ENCODE peak calls at places on chromosomes 16 and 17, in seven cellular contexts. N is A549; I is activated CD8-positive, alpha-beta memory T cell treated with anti-CD3 and anti-CD28 coated beads for 48 hours; B is GM19239; D is memory B cell; A is HFFc6; T is activated T-helper 9 cell treated with anti-CD3 and anti-CD28 coated beads, Interleukin-2, amount 50 U/mL, for 16 hours. S is an unnamed sample.

GRCh38 chr17:58047751-58048150 is 35.5 kb upstream of the DYNLL2 start:
- DNase-seq in N (no peak), I (no peak), B (no peak), D (no peak), A (no peak), T (no peak), S (no peak)

GRCh38 chr16:81409016-81409556 is 35.5 kb upstream of the CMIP start:
- DNase-seq in N (no peak), I (no peak), B (no peak), D (no peak), A (no peak), T (no peak), S (no peak)

GRCh38 chr17:3976675-3977171 is 12.5 kb upstream of the ATP2A3 start:
- DNase-seq in N (no peak), I (no peak), B (no peak), D (no peak), A (no peak), T (no peak), S (no peak)

GRCh38 chr16:73154063-73154870 is 106.3 kb upstream of the ZFHX3 start:
- DNase-seq in N (no peak), I (no peak), B (no peak), D (no peak), A (no peak), T (no peak), S (no peak)

GRCh38 chr17:2777242-2777867 is 18.9 kb upstream of the RAP1GAP2 start:
- DNase-seq in N (no peak), I (no peak), B (no peak), D (no peak), A (no peak), T (no peak), S (no peak)

GRCh38 chr17:50331085-50331791 is 14.7 kb upstream of the XYLT2 start:
- DNase-seq in N (no peak), I (no peak), B (no peak), D (no peak), A (peak), T (no peak), S (no peak)

GRCh38 chr17:3558603-3559269 is 1.1 kb upstream of the TRPV3 start:
- DNase-seq in N (no peak), I (peak), B (peak), D (peak), A (peak), T (peak), S (no peak)

GRCh38 chr16:28572659-28573510 is 19.2 kb downstream of the SGF29 start:
- DNase-seq in N (no peak), I (no peak), B (no peak), D (no peak), A (no peak), T (no peak), S (no peak)

GRCh38 chr17:47225436-47225858 is 16.3 kb downstream of the MYL4 start:
- DNase-seq in N (no peak), I (no peak), B (no peak), D (no peak), A (peak), T (no peak), S (peak)

GRCh38 chr17:45222994-45223540 is 1.4 kb downstream of the FMNL1 start:
- DNase-seq in N (no peak), I (no peak), B (no peak), D (no peak), A (no peak), T (no peak), S (no peak)

GRCh38 chr17:55344514-55344997 is 77.1 kb downstream of the MMD start:
- DNase-seq in N (no peak), I (no peak), B (no peak), D (no peak), A (no peak), T (no peak), S (no peak)

GRCh38 chr17:1796800-1797199 is 32.9 kb downstream of the SMYD4 start:
- DNase-seq in N (no peak), I (no peak), B (no peak), D (no peak), A (no peak), T (no peak), S (no peak)

GRCh38 chr17:17693253-17693954 is 12.1 kb downstream of the RAI1 start:
- DNase-seq in N (no peak), I (no peak), B (no peak), D (no peak), A (no peak), T (no peak), S (no peak)

GRCh38 chr17:17567631-17568030 is 23.9 kb downstream of the PEMT start:
- DNase-seq in N (no peak), I (no peak), B (no peak), D (no peak), A (no peak), T (no peak), S (no peak)

GRCh38 chr17:1043601-1044251 is 46.8 kb downstream of the TIMM22 start:
- DNase-seq in N (no peak), I (no peak), B (no peak), D (no peak), A (no peak), T (no peak), S (no peak)

GRCh38 chr16:54936086-54936978 is 5.7 kb downstream of the IRX5 start:
- DNase-seq in N (no peak), I (no peak), B (no peak), D (no peak), A (peak), T (no peak), S (no peak)

GRCh38 chr16:57987441-57988177 is 12.9 kb downstream of the ZNF319 start:
- DNase-seq in N (no peak), I (no peak), B (no peak), D (no peak), A (no peak), T (no peak), S (peak)

GRCh38 chr16:69522732-69523404 is 42.9 kb upstream of the NFAT5 start:
- DNase-seq in N (peak), I (no peak), B (no peak), D (no peak), A (no peak), T (no peak), S (no peak)

GRCh38 chr16:83615553-83615952 is 192.2 kb upstream of the HSBP1 start:
- DNase-seq in N (no peak), I (no peak), B (no peak), D (no peak), A (no peak), T (no peak), S (no peak)

GRCh38 chr16:24609740-24610420 is 70.5 kb downstream of the RBBP6 start:
- DNase-seq in N (no peak), I (no peak), B (no peak), D (peak), A (peak), T (no peak), S (peak)

GRCh38 chr17:44308865-44309264 is 464 bp downstream of the RUNDC3A start:
- DNase-seq in N (no peak), I (no peak), B (no peak), D (no peak), A (no peak), T (no peak), S (no peak)

GRCh38 chr17:28693866-28694265 is 17.8 kb downstream of the PROCA1 start:
- DNase-seq in N (no peak), I (no peak), B (no peak), D (no peak), A (no peak), T (no peak), S (no peak)

GRCh38 chr16:27174007-27174406 is 29.3 kb upstream of the KDM8 start:
- DNase-seq in N (no peak), I (peak), B (no peak), D (peak), A (no peak), T (no peak), S (no peak)

GRCh38 chr16:16093625-16094332 is 129.5 kb downstream of the ABCC6 start:
- DNase-seq in N (no peak), I (no peak), B (no peak), D (no peak), A (no peak), T (no peak), S (no peak)

GRCh38 chr17:55005520-55005919 is 37.0 kb downstream of the STXBP4 start:
- DNase-seq in N (no peak), I (no peak), B (peak), D (no peak), A (no peak), T (no peak), S (no peak)

GRCh38 chr17:18961634-18962493 is 9.9 kb downstream of the SLC5A10 start:
- DNase-seq in N (peak), I (no peak), B (no peak), D (no peak), A (no peak), T (no peak), S (no peak)

S was measured in suprapubic skin.